ENCODE peak calls at places on chromosome 21, in ten cellular contexts. J is left lobe of liver; N is mesendoderm; L is Calu3; V is AG09309; H is CD8-positive, alpha-beta T cell; F is stimulated activated CD4-positive, alpha-beta T cell treated with anti-CD3 and anti-CD28 coated beads, Interleukin-4, amount 100 ng/mL, for 1 hour; D is activated gamma-delta T cell treated with Interleukin-2 at 50 U/mL for 16 hours; Y is NCI-H1092; E is bronchial epithelial cell. G is an unnamed sample.

GRCh38 chr21:36816556-36817130 is 117.7 kb downstream of the SIM2 start:
- DNase-seq in E (no peak), N (no peak), D (no peak), V (no peak), F (no peak), Y (no peak), J (no peak), H (no peak), L (no peak), G (no peak)

GRCh38 chr21:34754690-34755647 is 86.2 kb downstream of the CLIC6 start:
- DNase-seq in F (no peak), J (no peak), H (no peak), V (no peak), D (no peak), E (no peak), Y (no peak), L (no peak), N (no peak), G (no peak)

GRCh38 chr21:35234725-35235124 is 185.6 kb upstream of the RUNX1 start:
- DNase-seq in L (no peak), F (no peak), D (no peak), V (no peak), H (no peak), N (no peak), J (no peak), Y (no peak), E (no peak), G (no peak)

GRCh38 chr21:37435719-37436118 is 69.1 kb downstream of the DYRK1A start:
- DNase-seq in Y (no peak), L (no peak), N (no peak), J (no peak), F (no peak), D (no peak), V (no peak), E (no peak), H (no peak), G (no peak)

GRCh38 chr21:15439726-15440125 is 290.1 kb upstream of the USP25 start:
- DNase-seq in J (no peak), L (no peak), E (no peak), V (no peak), N (no peak), F (no peak), Y (no peak), D (no peak), H (no peak), G (no peak)

GRCh38 chr21:14403681-14404318 is 20.9 kb upstream of the HSPA13 start:
- DNase-seq in D (no peak), N (no peak), F (no peak), L (peak), H (no peak), J (no peak), V (peak), Y (no peak), E (peak), G (peak)

GRCh38 chr21:18801468-18801867 is 397.9 kb upstream of the TMPRSS15 start:
- DNase-seq in E (peak), F (no peak), H (no peak), J (no peak), Y (no peak), L (no peak), N (peak), V (no peak), D (no peak), G (no peak)

GRCh38 chr21:45200596-45201296 is 86.9 kb downstream of the POFUT2 start:
- DNase-seq in N (no peak), D (no peak), F (no peak), L (no peak), V (no peak), E (no peak), Y (peak), J (no peak), H (no peak), G (no peak)

GRCh38 chr21:46193829-46194373 is 9.6 kb upstream of the SPATC1L start:
- DNase-seq in J (peak), V (no peak), E (no peak), H (no peak), N (no peak), D (no peak), L (no peak), Y (no peak), F (no peak), G (no peak)

GRCh38 chr21:29696947-29697346 is 242.8 kb downstream of the GRIK1 start:
- DNase-seq in L (no peak), V (no peak), J (no peak), D (no peak), H (no peak), Y (no peak), N (no peak), F (no peak), E (no peak), G (no peak)

GRCh38 chr21:45162809-45163208 is 88.4 kb downstream of the ADARB1 start:
- DNase-seq in J (no peak), Y (no peak), L (no peak), D (no peak), F (no peak), E (no peak), N (no peak), V (no peak), H (no peak), G (no peak)

GRCh38 chr21:33208534-33208933 is 21.2 kb upstream of the IFNAR2 start:
- DNase-seq in J (no peak), Y (no peak), N (no peak), F (no peak), H (no peak), D (no peak), E (no peak), L (no peak), V (no peak), G (no peak)

GRCh38 chr21:33761104-33762036 is 119.1 kb downstream of the ITSN1 start:
- DNase-seq in N (peak), H (no peak), J (no peak), V (peak), F (no peak), D (no peak), E (peak), Y (no peak), L (peak), G (peak)

GRCh38 chr21:37803076-37803475 is 113.2 kb downstream of the KCNJ6 start:
- DNase-seq in L (no peak), N (no peak), H (no peak), J (no peak), D (no peak), E (no peak), V (no peak), F (no peak), Y (no peak), G (no peak)

GRCh38 chr21:44871576-44872265 is 1.8 kb downstream of the PTTG1IP start:
- DNase-seq in N (no peak), Y (no peak), E (peak), H (no peak), V (peak), D (no peak), F (peak), L (peak), J (peak), G (no peak)

GRCh38 chr21:36847189-36847588 is 119.3 kb downstream of the HLCS start:
- DNase-seq in E (peak), H (no peak), Y (no peak), V (peak), F (no peak), L (no peak), J (no peak), N (peak), D (no peak), G (no peak)

GRCh38 chr21:45241357-45241756 is 46.3 kb downstream of the POFUT2 start:
- DNase-seq in J (no peak), H (no peak), L (no peak), V (no peak), E (no peak), N (no peak), F (no peak), D (no peak), Y (no peak), G (no peak)

GRCh38 chr21:39215078-39215477 is 31.8 kb upstream of the PSMG1 start:
- DNase-seq in Y (no peak), J (no peak), V (no peak), H (no peak), F (no peak), L (no peak), E (no peak), D (no peak), N (no peak), G (no peak)

GRCh38 chr21:44299085-44299457 is 782 bp upstream of the PFKL start:
- DNase-seq in J (no peak), D (no peak), L (no peak), V (no peak), N (no peak), F (no peak), Y (no peak), E (peak), H (no peak), G (no peak)

GRCh38 chr21:29555601-29556000 is 256.9 kb downstream of the BACH1 start:
- DNase-seq in J (no peak), Y (no peak), L (no peak), D (no peak), H (no peak), F (no peak), E (no peak), V (no peak), N (no peak), G (no peak)

GRCh38 chr21:46124926-46125845 is 27.3 kb downstream of the COL6A2 start:
- DNase-seq in J (peak), N (no peak), D (peak), L (no peak), Y (no peak), V (no peak), E (no peak), H (no peak), F (no peak), G (no peak)

GRCh38 chr21:45532826-45533730 is 9.2 kb downstream of the SLC19A1 start:
- DNase-seq in H (no peak), D (no peak), Y (no peak), F (no peak), V (no peak), N (no peak), J (peak), L (no peak), E (no peak), G (no peak)

GRCh38 chr21:42423197-42423675 is 19.5 kb downstream of the UBASH3A start:
- DNase-seq in J (no peak), F (no peak), D (peak), N (no peak), E (no peak), H (peak), L (no peak), V (no peak), Y (no peak), G (no peak)

GRCh38 chr21:25896657-25897056 is 161.9 kb downstream of the GABPA start:
- DNase-seq in V (no peak), Y (no peak), N (no peak), D (no peak), F (no peak), E (no peak), L (no peak), J (no peak), H (no peak), G (no peak)

GRCh38 chr21:16117331-16117730 is 387.5 kb downstream of the USP25 start:
- DNase-seq in E (peak), J (no peak), V (no peak), H (no peak), D (no peak), F (no peak), Y (no peak), N (no peak), L (no peak), G (no peak)

GRCh38 chr21:43188712-43189151 is 19.9 kb downstream of the CRYAA start:
- DNase-seq in N (no peak), L (no peak), F (no peak), Y (peak), E (no peak), H (no peak), V (no peak), D (no peak), J (peak), G (peak)

GRCh38 chr21:42615924-42616323 is 37.5 kb upstream of the PDE9A start:
- DNase-seq in N (no peak), E (no peak), D (no peak), V (no peak), J (no peak), H (no peak), Y (no peak), F (no peak), L (no peak), G (no peak)

GRCh38 chr21:44739316-44739715 is 27.9 kb upstream of the TSPEAR start:
- DNase-seq in V (no peak), J (no peak), L (no peak), Y (no peak), E (no peak), F (no peak), N (no peak), D (no peak), H (no peak), G (no peak)

GRCh38 chr21:31347435-31348032 is 3.5 kb upstream of the TIAM1 start:
- DNase-seq in D (no peak), H (no peak), F (no peak), N (no peak), E (peak), L (peak), J (no peak), V (no peak), Y (no peak), G (peak)

GRCh38 chr21:45993210-45994085 is 11.9 kb downstream of the COL6A1 start:
- DNase-seq in D (peak), E (no peak), Y (no peak), L (no peak), V (no peak), J (peak), H (no peak), F (no peak), N (no peak), G (no peak)

GRCh38 chr21:27425172-27425571 is 458.3 kb upstream of the ADAMTS5 start:
- DNase-seq in J (no peak), F (no peak), L (no peak), D (no peak), E (peak), N (peak), H (no peak), V (no peak), Y (no peak), G (no peak)

GRCh38 chr21:26072891-26073615 is 97.5 kb downstream of the APP start:
- DNase-seq in D (no peak), H (no peak), V (peak), Y (no peak), N (no peak), L (no peak), E (no peak), F (no peak), J (no peak), G (peak)

GRCh38 chr21:41759926-41760325 is 6.9 kb downstream of the RIPK4 start:
- DNase-seq in N (no peak), D (no peak), L (no peak), V (no peak), Y (no peak), E (no peak), F (no peak), H (no peak), J (no peak), G (no peak)

GRCh38 chr21:35217504-35218060 is 168.5 kb upstream of the RUNX1 start:
- DNase-seq in D (no peak), N (peak), F (peak), E (peak), L (peak), Y (no peak), J (no peak), H (no peak), V (peak), G (no peak)